ENCODE peak calls at places on chromosomes 11 and 22, in ten cellular contexts. Q is PC-3, M is right atrium auricular region, B is epithelial cell of esophagus, U is stomach, V is fibroblast of lung, W is choroid plexus epithelial cell, P is cardiac muscle cell, S is tibial nerve, N is AG04450. K is an unnamed sample.

GRCh38 chr11:86269645-86270044 is 25.1 kb downstream of the EED start:
- DNase-seq in Q (no peak), M (no peak), B (no peak), U (no peak), V (no peak), W (no peak), P (no peak), S (no peak), N (no peak), K (no peak)

GRCh38 chr11:111975076-111975806 is 38.1 kb downstream of the DIXDC1 start:
- DNase-seq in Q (peak), M (no peak), B (no peak), U (no peak), V (no peak), W (no peak), P (no peak), S (no peak), N (no peak), K (no peak)

GRCh38 chr22:27139935-27140493 is 482.6 kb downstream of the MIAT start:
- DNase-seq in Q (no peak), M (peak), B (peak), U (no peak), V (peak), W (peak), P (peak), S (no peak), N (no peak), K (no peak)

GRCh38 chr11:47148903-47149535 is 27.7 kb downstream of the ARFGAP2 start:
- DNase-seq in Q (no peak), M (no peak), B (no peak), U (peak), V (peak), W (no peak), P (peak), S (no peak), N (no peak), K (no peak)

GRCh38 chr11:117986981-117987495 is 844 bp downstream of the IL10RA start:
- DNase-seq in Q (peak), M (no peak), B (peak), U (no peak), V (no peak), W (no peak), P (no peak), S (no peak), N (no peak), K (peak)

GRCh38 chr11:92510591-92510990 is 286.0 kb downstream of the FAT3 start:
- DNase-seq in Q (no peak), M (no peak), B (no peak), U (no peak), V (no peak), W (no peak), P (no peak), S (no peak), N (no peak), K (no peak)

GRCh38 chr11:57712256-57713150 is at the start of gene TMX2:
- DNase-seq in Q (peak), M (peak), B (peak), U (peak), V (peak), W (peak), P (peak), S (peak), N (peak), K (peak)

GRCh38 chr11:82873919-82874333 is 26.3 kb downstream of the PRCP start:
- DNase-seq in Q (no peak), M (no peak), B (no peak), U (no peak), V (no peak), W (no peak), P (peak), S (no peak), N (no peak), K (no peak)

GRCh38 chr11:126927628-126928027 is 72.9 kb downstream of the KIRREL3 start:
- DNase-seq in Q (no peak), M (no peak), B (peak), U (no peak), V (no peak), W (no peak), P (no peak), S (no peak), N (no peak), K (no peak)

GRCh38 chr22:49272546-49273125 is 555.0 kb downstream of the BRD1 start:
- DNase-seq in Q (no peak), M (no peak), B (no peak), U (no peak), V (no peak), W (no peak), P (no peak), S (no peak), N (no peak), K (no peak)

GRCh38 chr11:72413914-72414628 is 20.3 kb downstream of the CLPB start:
- DNase-seq in Q (peak), M (peak), B (peak), U (peak), V (peak), W (peak), P (peak), S (peak), N (peak), K (peak)

GRCh38 chr11:36086366-36086765 is 142.5 kb downstream of the LDLRAD3 start:
- DNase-seq in Q (no peak), M (no peak), B (no peak), U (no peak), V (no peak), W (no peak), P (no peak), S (no peak), N (no peak), K (no peak)

GRCh38 chr11:8033312-8033715 is 46.2 kb downstream of the EIF3F start:
- DNase-seq in Q (peak), M (peak), B (peak), U (peak), V (peak), W (peak), P (peak), S (peak), N (peak), K (peak)

GRCh38 chr11:64028398-64029115 is 7.2 kb upstream of the FLRT1 start:
- DNase-seq in Q (no peak), M (no peak), B (no peak), U (no peak), V (peak), W (peak), P (peak), S (no peak), N (no peak), K (no peak)

GRCh38 chr11:59510917-59511589 is at the start of gene OR4D9:
- DNase-seq in Q (no peak), M (no peak), B (no peak), U (no peak), V (no peak), W (peak), P (peak), S (no peak), N (no peak), K (no peak)

GRCh38 chr22:22119003-22119402 is 125.6 kb upstream of the VPREB1 start:
- DNase-seq in Q (no peak), M (no peak), B (peak), U (no peak), V (no peak), W (no peak), P (no peak), S (no peak), N (no peak), K (no peak)

GRCh38 chr22:33070600-33070999 is 12.4 kb upstream of the SYN3 start:
- DNase-seq in Q (no peak), M (no peak), B (no peak), U (no peak), V (no peak), W (no peak), P (no peak), S (no peak), N (no peak), K (no peak)

GRCh38 chr11:114395776-114396175 is 4.5 kb downstream of the C11orf71 start:
- DNase-seq in Q (peak), M (no peak), B (peak), U (no peak), V (no peak), W (peak), P (no peak), S (no peak), N (no peak), K (no peak)

GRCh38 chr11:124760205-124760652 is 1.9 kb downstream of the ESAM start:
- DNase-seq in Q (no peak), M (no peak), B (no peak), U (no peak), V (no peak), W (no peak), P (no peak), S (no peak), N (no peak), K (no peak)

GRCh38 chr11:100434821-100435641 is 252.1 kb upstream of the ARHGAP42 start:
- DNase-seq in Q (peak), M (no peak), B (peak), U (no peak), V (no peak), W (peak), P (no peak), S (no peak), N (no peak), K (no peak)

GRCh38 chr11:30360741-30361140 is 37.8 kb downstream of the ARL14EP start:
- DNase-seq in Q (no peak), M (no peak), B (peak), U (no peak), V (no peak), W (no peak), P (no peak), S (no peak), N (no peak), K (no peak)

GRCh38 chr11:57224537-57224936 is 12.5 kb downstream of the APLNR start:
- DNase-seq in Q (peak), M (no peak), B (peak), U (no peak), V (no peak), W (peak), P (no peak), S (no peak), N (no peak), K (no peak)

GRCh38 chr11:36273110-36273509 is 16.1 kb downstream of the COMMD9 start:
- DNase-seq in Q (no peak), M (peak), B (no peak), U (no peak), V (peak), W (peak), P (no peak), S (no peak), N (no peak), K (no peak)

GRCh38 chr11:96736591-96736990 is 346.8 kb downstream of the JRKL start:
- DNase-seq in Q (no peak), M (no peak), B (no peak), U (no peak), V (no peak), W (peak), P (peak), S (no peak), N (no peak), K (no peak)

GRCh38 chr11:76683496-76684095 is 13.0 kb upstream of the LRRC32 start:
- DNase-seq in Q (no peak), M (no peak), B (no peak), U (no peak), V (no peak), W (no peak), P (no peak), S (no peak), N (no peak), K (no peak)

GRCh38 chr22:27045103-27045940 is 387.9 kb downstream of the MIAT start:
- DNase-seq in Q (peak), M (no peak), B (peak), U (no peak), V (peak), W (peak), P (peak), S (no peak), N (no peak), K (no peak)

GRCh38 chr11:120061036-120061760 is 76.7 kb downstream of the TRIM29 start:
- DNase-seq in Q (no peak), M (peak), B (peak), U (no peak), V (no peak), W (peak), P (peak), S (no peak), N (no peak), K (no peak)

GRCh38 chr11:41414771-41415440 is 44.5 kb downstream of the LRRC4C start:
- DNase-seq in Q (no peak), M (no peak), B (no peak), U (no peak), V (no peak), W (no peak), P (no peak), S (no peak), N (no peak), K (no peak)

GRCh38 chr11:130448416-130449068 is at the start of gene ADAMTS15:
- DNase-seq in Q (peak), M (peak), B (peak), U (peak), V (peak), W (peak), P (peak), S (peak), N (no peak), K (no peak)

GRCh38 chr22:26718905-26719304 is 61.5 kb downstream of the MIAT start:
- DNase-seq in Q (peak), M (no peak), B (peak), U (no peak), V (peak), W (peak), P (peak), S (no peak), N (peak), K (no peak)

GRCh38 chr22:49324527-49325491 is 502.9 kb downstream of the BRD1 start:
- DNase-seq in Q (no peak), M (peak), B (no peak), U (peak), V (no peak), W (no peak), P (no peak), S (no peak), N (no peak), K (no peak)

GRCh38 chr11:118910309-118911112 is 15.2 kb downstream of the BCL9L start:
- DNase-seq in Q (peak), M (peak), B (peak), U (peak), V (peak), W (peak), P (peak), S (peak), N (peak), K (no peak)

GRCh38 chr11:118608268-118609214 is 1.1 kb downstream of the PHLDB1 start:
- DNase-seq in Q (peak), M (peak), B (peak), U (peak), V (peak), W (peak), P (peak), S (peak), N (no peak), K (no peak)

DNA sequence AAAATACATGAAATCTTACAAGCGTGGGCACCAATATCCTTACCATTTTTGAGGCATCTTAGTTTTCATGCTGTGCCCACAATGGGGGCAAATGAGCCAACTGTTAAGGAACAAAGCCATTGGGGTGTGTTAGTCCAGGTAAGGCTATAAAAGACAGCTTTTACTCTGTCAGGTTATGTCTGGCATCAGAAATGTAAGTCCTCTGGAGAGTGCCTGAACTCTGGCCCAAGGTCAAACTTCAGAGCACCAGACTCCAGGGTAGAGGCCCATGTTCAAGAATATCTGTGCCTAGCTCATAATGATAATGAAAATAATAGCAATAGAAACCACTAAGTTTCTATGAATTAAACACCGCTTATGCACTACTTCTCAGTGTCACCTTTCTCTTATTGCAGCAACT is 105.5 kb downstream of the CSNK2A3 start:
- DNase-seq in Q (no peak), M (no peak), B (no peak), U (no peak), V (no peak), W (no peak), P (no peak), S (no peak), N (no peak), K (no peak)
- TF ChIP-seq CTCF in Q (no peak), M (no peak), B (no peak), U (no peak), V (no peak), W (no peak), P (no peak), S (no peak), N (no peak), K (no peak)

GRCh38 chr22:28440517-28441366 is 238.9 kb downstream of the TTC28 start:
- DNase-seq in Q (no peak), M (no peak), B (no peak), U (no peak), V (peak), W (peak), P (peak), S (no peak), N (no peak), K (no peak)
- H3K4me3 ChIP-seq in Q (no peak), M (no peak), B (no peak), U (no peak), V (peak), W (no peak), P (peak), S (no peak), N (peak), K (no peak)

GRCh38 chr11:11867720-11868119 is 25.9 kb downstream of the USP47 start:
- DNase-seq in Q (no peak), M (no peak), B (no peak), U (no peak), V (no peak), W (no peak), P (no peak), S (no peak), N (no peak), K (no peak)
- TF ChIP-seq CTCF in Q (no peak), M (no peak), B (no peak), U (no peak), V (no peak), W (no peak), P (no peak), S (no peak), N (no peak), K (no peak)

GRCh38 chr22:41899110-41899509 is 15.8 kb downstream of the SHISA8 start:
- DNase-seq in Q (no peak), M (no peak), B (no peak), U (no peak), V (no peak), W (no peak), P (no peak), S (no peak), N (no peak), K (no peak)
- H3K4me3 ChIP-seq in Q (no peak), M (no peak), B (no peak), U (no peak), V (no peak), W (no peak), P (no peak), S (no peak), N (no peak), K (no peak)

GRCh38 chr11:69670158-69670845 is 4.9 kb downstream of the LTO1 start:
- DNase-seq in Q (peak), M (peak), B (peak), U (peak), V (peak), W (peak), P (peak), S (peak), N (peak), K (peak)

GRCh38 chr11:69671734-69672465 is 3.3 kb downstream of the LTO1 start:
- DNase-seq in Q (no peak), M (no peak), B (no peak), U (no peak), V (no peak), W (no peak), P (no peak), S (no peak), N (no peak), K (no peak)

GRCh38 chr11:69677744-69678143 is 2.6 kb upstream of the LTO1 start:
- DNase-seq in Q (no peak), M (no peak), B (no peak), U (no peak), V (no peak), W (no peak), P (no peak), S (no peak), N (no peak), K (no peak)

GRCh38 chr11:69674267-69674885 is 777 bp downstream of the LTO1 start:
- DNase-seq in Q (peak), M (no peak), B (peak), U (peak), V (peak), W (peak), P (peak), S (no peak), N (peak), K (no peak)

DNA sequence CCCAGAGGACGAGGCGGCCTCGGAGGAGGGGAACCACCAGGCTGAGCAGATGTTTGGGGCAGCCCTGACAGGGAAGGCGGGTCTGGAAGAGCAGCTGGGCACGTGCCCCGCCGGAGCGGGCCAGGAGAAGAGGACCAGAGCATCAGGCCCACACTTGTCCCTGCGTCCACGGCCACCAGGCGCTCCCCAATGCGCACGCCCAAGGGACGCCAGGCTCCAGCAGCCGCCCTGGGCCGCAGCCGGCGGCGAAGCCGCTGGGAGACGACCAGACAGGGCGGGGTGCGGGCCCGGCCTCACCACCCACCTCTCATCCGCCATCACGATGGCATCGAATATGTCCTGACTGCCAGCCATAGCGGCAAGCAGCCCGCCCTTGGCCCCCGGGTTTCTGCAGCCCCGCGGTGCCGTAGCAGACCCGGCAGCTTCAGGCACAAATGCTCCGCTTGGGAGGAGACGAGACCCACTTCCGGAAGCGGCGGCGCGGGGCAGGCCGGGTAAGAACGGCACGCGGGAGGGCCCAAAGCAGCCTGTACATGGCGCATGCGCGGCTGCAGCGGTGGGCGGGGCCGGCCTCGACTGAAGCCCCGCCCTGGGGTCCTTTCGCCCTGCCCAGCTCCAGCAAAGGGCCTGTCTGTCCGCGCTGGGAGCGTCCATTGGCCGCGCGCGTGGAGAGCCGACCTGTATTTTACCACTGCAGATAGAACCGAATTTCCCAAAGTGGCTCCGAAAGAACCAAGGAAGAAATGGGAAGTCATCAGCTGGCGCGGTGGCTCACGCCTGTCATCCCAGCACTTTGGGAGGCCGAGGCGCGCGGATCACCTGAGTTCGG is at the start of gene LTO1:
- DNase-seq in Q (peak), M (peak), B (peak), U (peak), V (peak), W (peak), P (peak), S (peak), N (peak), K (peak)
- TF ChIP-seq CTCF in Q (no peak), M (no peak), B (peak), U (no peak), V (no peak), W (no peak), P (no peak), S (no peak), N (no peak), K (no peak)

GRCh38 chr11:102046841-102047240 is 396 bp upstream of the CFAP300 start:
- DNase-seq in Q (no peak), M (no peak), B (no peak), U (no peak), V (no peak), W (peak), P (no peak), S (no peak), N (no peak), K (no peak)
- H3K4me3 ChIP-seq in Q (peak), M (peak), B (peak), U (peak), V (peak), W (peak), P (peak), S (peak), N (peak), K (no peak)

GRCh38 chr11:61609970-61610347 is 29.1 kb upstream of the SYT7 start:
- DNase-seq in Q (peak), M (no peak), B (peak), U (peak), V (no peak), W (no peak), P (no peak), S (no peak), N (no peak), K (no peak)
- TF ChIP-seq CTCF in Q (peak), M (no peak), B (peak), U (no peak), V (no peak), W (peak), P (peak), S (no peak), N (peak), K (no peak)